ENCODE peak calls at places on chromosomes 7 and 10, in four cellular contexts. One of them, this sample, is unnamed.

GRCh38 chr7:151175793-151176311 is 8.4 kb upstream of the GBX1 start:
- DNase-seq in heart right ventricle: no peak
- DNase-seq in cardiac fibroblast: no peak
- DNase-seq in CD8-positive, alpha-beta T cell: no peak
- DNase-seq in this sample: no peak

GRCh38 chr10:49361735-49362568 is 33.9 kb downstream of the DRGX start:
- DNase-seq in heart right ventricle: no peak
- DNase-seq in cardiac fibroblast: no peak
- DNase-seq in CD8-positive, alpha-beta T cell: no peak
- DNase-seq in this sample: no peak

GRCh38 chr10:129021597-129022304 is 445.3 kb upstream of the MGMT start:
- DNase-seq in heart right ventricle: peak; percentile 41
- DNase-seq in cardiac fibroblast: peak; percentile 68
- DNase-seq in CD8-positive, alpha-beta T cell: no peak
- DNase-seq in this sample: no peak

GRCh38 chr7:151626422-151627115 is 106.9 kb upstream of the RHEB start:
- DNase-seq in heart right ventricle: no peak
- DNase-seq in cardiac fibroblast: peak; percentile 31
- DNase-seq in CD8-positive, alpha-beta T cell: no peak
- DNase-seq in this sample: no peak

GRCh38 chr7:46747222-46747621 is 826.1 kb upstream of the IGFBP3 start:
- DNase-seq in heart right ventricle: no peak
- DNase-seq in cardiac fibroblast: no peak
- DNase-seq in CD8-positive, alpha-beta T cell: no peak
- DNase-seq in this sample: no peak

GRCh38 chr10:129259128-129259527 is 207.9 kb upstream of the MGMT start:
- DNase-seq in heart right ventricle: no peak
- DNase-seq in cardiac fibroblast: peak; percentile 68
- DNase-seq in CD8-positive, alpha-beta T cell: no peak
- DNase-seq in this sample: no peak

GRCh38 chr10:71771821-71772617 is 1.3 kb downstream of the VSIR start:
- DNase-seq in heart right ventricle: peak; percentile 76
- DNase-seq in cardiac fibroblast: peak; percentile 86
- DNase-seq in CD8-positive, alpha-beta T cell: no peak
- DNase-seq in this sample: no peak

GRCh38 chr10:126373982-126374381 is 14.3 kb downstream of the ADAM12 start:
- DNase-seq in heart right ventricle: no peak
- DNase-seq in cardiac fibroblast: peak; percentile 48
- DNase-seq in CD8-positive, alpha-beta T cell: no peak
- DNase-seq in this sample: no peak

GRCh38 chr7:147990837-147991236 is 599.7 kb upstream of the C7orf33 start:
- DNase-seq in heart right ventricle: no peak
- DNase-seq in cardiac fibroblast: no peak
- DNase-seq in CD8-positive, alpha-beta T cell: no peak
- DNase-seq in this sample: no peak

GRCh38 chr7:135320277-135320676 is 86.6 kb downstream of the STRA8 start:
- DNase-seq in heart right ventricle: peak; percentile 85
- DNase-seq in cardiac fibroblast: peak; percentile 91
- DNase-seq in CD8-positive, alpha-beta T cell: no peak
- DNase-seq in this sample: no peak

GRCh38 chr7:23404546-23405239 is 65.6 kb downstream of the IGF2BP3 start:
- DNase-seq in heart right ventricle: no peak
- DNase-seq in cardiac fibroblast: no peak
- DNase-seq in CD8-positive, alpha-beta T cell: no peak
- DNase-seq in this sample: no peak

GRCh38 chr7:17580861-17581260 is 282.4 kb downstream of the AHR start:
- DNase-seq in heart right ventricle: no peak
- DNase-seq in cardiac fibroblast: no peak
- DNase-seq in CD8-positive, alpha-beta T cell: no peak
- DNase-seq in this sample: no peak

GRCh38 chr7:75596727-75597614 is 104.9 kb downstream of the SPDYE5 start:
- DNase-seq in heart right ventricle: no peak
- DNase-seq in cardiac fibroblast: peak; percentile 17
- DNase-seq in CD8-positive, alpha-beta T cell: no peak
- DNase-seq in this sample: no peak

GRCh38 chr7:50307368-50308012 is 3.0 kb downstream of the IKZF1 start:
- DNase-seq in heart right ventricle: no peak
- DNase-seq in cardiac fibroblast: no peak
- DNase-seq in CD8-positive, alpha-beta T cell: peak; percentile 54
- DNase-seq in this sample: no peak

GRCh38 chr10:11510714-11511113 is 100.7 kb downstream of the USP6NL start:
- DNase-seq in heart right ventricle: no peak
- DNase-seq in cardiac fibroblast: no peak
- DNase-seq in CD8-positive, alpha-beta T cell: no peak
- DNase-seq in this sample: no peak

GRCh38 chr10:21515581-21516269 is 9.8 kb downstream of the SKIDA1 start:
- DNase-seq in heart right ventricle: no peak
- DNase-seq in cardiac fibroblast: no peak
- DNase-seq in CD8-positive, alpha-beta T cell: no peak
- DNase-seq in this sample: no peak

GRCh38 chr10:122525788-122526187 is 34.8 kb upstream of the DMBT1 start:
- DNase-seq in heart right ventricle: no peak
- DNase-seq in cardiac fibroblast: peak; percentile 11
- DNase-seq in CD8-positive, alpha-beta T cell: no peak
- DNase-seq in this sample: no peak

GRCh38 chr10:102712089-102712488 is 2.1 kb downstream of the ARL3 start:
- DNase-seq in heart right ventricle: no peak
- DNase-seq in cardiac fibroblast: no peak
- DNase-seq in CD8-positive, alpha-beta T cell: no peak
- DNase-seq in this sample: no peak

GRCh38 chr7:137956183-137956582 is 45.7 kb downstream of the CREB3L2 start:
- DNase-seq in heart right ventricle: no peak
- DNase-seq in cardiac fibroblast: no peak
- DNase-seq in CD8-positive, alpha-beta T cell: no peak
- DNase-seq in this sample: no peak

GRCh38 chr10:3330687-3331086 is 158.1 kb upstream of the PITRM1 start:
- DNase-seq in heart right ventricle: no peak
- DNase-seq in cardiac fibroblast: peak; percentile 56
- DNase-seq in CD8-positive, alpha-beta T cell: no peak
- DNase-seq in this sample: no peak

GRCh38 chr10:14545827-14546226 is 215.1 kb upstream of the FRMD4A start:
- DNase-seq in heart right ventricle: no peak
- DNase-seq in cardiac fibroblast: peak; percentile 52
- DNase-seq in CD8-positive, alpha-beta T cell: no peak
- DNase-seq in this sample: no peak

GRCh38 chr10:10677479-10677878 is 340.2 kb upstream of the CELF2 start:
- DNase-seq in heart right ventricle: peak; percentile 57
- DNase-seq in cardiac fibroblast: peak; percentile 90
- DNase-seq in CD8-positive, alpha-beta T cell: no peak
- DNase-seq in this sample: peak; percentile 30

GRCh38 chr10:98790817-98791216 is 344.1 kb upstream of the HPS1 start:
- DNase-seq in heart right ventricle: no peak
- DNase-seq in cardiac fibroblast: peak; percentile 1
- DNase-seq in CD8-positive, alpha-beta T cell: no peak
- DNase-seq in this sample: peak; percentile 10

GRCh38 chr10:58697691-58698090 is 185.0 kb downstream of the BICC1 start:
- DNase-seq in heart right ventricle: no peak
- DNase-seq in cardiac fibroblast: no peak
- DNase-seq in CD8-positive, alpha-beta T cell: no peak
- DNase-seq in this sample: no peak

GRCh38 chr7:132666786-132667185 is 90.5 kb upstream of the PLXNA4 start:
- DNase-seq in heart right ventricle: no peak
- DNase-seq in cardiac fibroblast: no peak
- DNase-seq in CD8-positive, alpha-beta T cell: no peak
- DNase-seq in this sample: no peak

GRCh38 chr10:97169911-97170693 is 15.7 kb downstream of the SLIT1 start:
- DNase-seq in heart right ventricle: peak; percentile 68
- DNase-seq in cardiac fibroblast: no peak
- DNase-seq in CD8-positive, alpha-beta T cell: no peak
- DNase-seq in this sample: no peak

GRCh38 chr7:3159445-3159844 is 115.8 kb upstream of the CARD11 start:
- DNase-seq in heart right ventricle: no peak
- DNase-seq in cardiac fibroblast: no peak
- DNase-seq in CD8-positive, alpha-beta T cell: no peak
- DNase-seq in this sample: no peak

GRCh38 chr10:102745157-102745556 is 1.4 kb downstream of the WBP1L start:
- DNase-seq in heart right ventricle: no peak
- DNase-seq in cardiac fibroblast: no peak
- DNase-seq in CD8-positive, alpha-beta T cell: no peak
- DNase-seq in this sample: no peak